ENCODE peak calls at places on chromosomes 1 and 21, in eight cellular contexts. M is fibroblast of villous mesenchyme, E is AG10803, C is colonic mucosa, P is Panc1, X is choroid plexus epithelial cell, H is breast epithelium, Z is cardiac muscle cell. U is an unnamed sample.
A peak's percentile ranks its signal among the peaks of the same experiment; 100 is the strongest.

GRCh38 chr1:156167536-156167935 is 14.2 kb downstream of the SEMA4A start:
- DNase-seq in X (no peak), H (no peak), Z (peak; percentile 91), P (no peak), M (no peak), E (peak; percentile 68), C (no peak), U (no peak)

GRCh38 chr1:230507671-230508407 is 81.7 kb upstream of the PGBD5 start:
- DNase-seq in P (no peak), E (peak; percentile 46), Z (peak; percentile 21), X (no peak), M (peak; percentile 11), H (no peak), C (peak; percentile 42), U (no peak)

GRCh38 chr1:23609971-23610370 is 50.7 kb upstream of the ID3 start:
- DNase-seq in P (no peak), X (no peak), C (no peak), M (no peak), E (no peak), Z (no peak), H (no peak), U (no peak)

GRCh38 chr1:186188736-186189135 is 186.3 kb downstream of the TPR start:
- DNase-seq in H (no peak), C (no peak), Z (no peak), P (no peak), X (peak; percentile 11), E (no peak), M (no peak), U (peak; percentile 71)

GRCh38 chr1:204826970-204827369 is 43.7 kb upstream of the NFASC start:
- DNase-seq in C (peak; percentile 53), X (no peak), M (no peak), Z (peak; percentile 9), E (peak; percentile 37), P (no peak), H (no peak), U (no peak)

GRCh38 chr1:93813076-93813475 is 65.9 kb downstream of the DNTTIP2 start:
- DNase-seq in E (peak; percentile 23), M (no peak), P (no peak), C (no peak), Z (no peak), H (no peak), X (no peak), U (no peak)

GRCh38 chr1:161404051-161404597 is 36.4 kb upstream of the CFAP126 start:
- DNase-seq in X (no peak), C (no peak), H (no peak), M (no peak), E (no peak), P (no peak), Z (no peak), U (no peak)

GRCh38 chr1:58597076-58597475 is 20.0 kb upstream of the TACSTD2 start:
- DNase-seq in P (no peak), C (no peak), H (no peak), E (peak; percentile 43), Z (no peak), M (no peak), X (no peak), U (no peak)

GRCh38 chr1:211762206-211762605 is 68.4 kb downstream of the LPGAT1 start:
- DNase-seq in E (no peak), C (no peak), H (no peak), Z (no peak), P (no peak), M (no peak), X (no peak), U (no peak)

GRCh38 chr21:33975548-33976081 is 60.0 kb upstream of the ATP5PO start:
- DNase-seq in C (no peak), X (no peak), H (no peak), E (peak; percentile 20), P (no peak), M (no peak), Z (no peak), U (peak; percentile 19)

GRCh38 chr1:223708651-223709268 is 3.6 kb upstream of the CAPN2 start:
- DNase-seq in Z (no peak), X (no peak), M (no peak), H (no peak), C (no peak), E (no peak), P (no peak), U (no peak)

GRCh38 chr1:94660994-94661393 is 119.4 kb upstream of the F3 start:
- DNase-seq in Z (peak; percentile 25), X (no peak), P (no peak), H (no peak), E (peak; percentile 44), C (no peak), M (no peak), U (no peak)

GRCh38 chr1:86708923-86709322 is 4.5 kb downstream of the SH3GLB1 start:
- DNase-seq in Z (peak; percentile 45), H (no peak), P (no peak), E (no peak), M (peak; percentile 43), X (peak; percentile 47), C (no peak), U (peak; percentile 16)

GRCh38 chr1:59107516-59107915 is 189.4 kb upstream of the FGGY start:
- DNase-seq in M (peak; percentile 58), H (peak; percentile 80), C (no peak), Z (no peak), X (no peak), E (peak; percentile 79), P (no peak), U (no peak)

GRCh38 chr1:61287734-61288133 is 205.4 kb downstream of the NFIA start:
- DNase-seq in Z (peak; percentile 94), C (no peak), E (peak; percentile 83), H (peak; percentile 48), X (peak; percentile 97), P (no peak), M (peak; percentile 47), U (peak; percentile 95)

GRCh38 chr1:89553195-89553584 is 28.6 kb downstream of the LRRC8B start:
- DNase-seq in C (no peak), X (no peak), H (no peak), Z (no peak), P (no peak), E (no peak), M (no peak), U (no peak)

GRCh38 chr1:42183210-42183609 is 18.7 kb upstream of the GUCA2A start:
- DNase-seq in X (no peak), H (no peak), P (no peak), C (no peak), E (no peak), M (no peak), Z (no peak), U (no peak)

GRCh38 chr1:11394592-11395229 is 84.2 kb upstream of the DISP3 start:
- DNase-seq in C (no peak), X (no peak), H (no peak), E (no peak), P (no peak), Z (no peak), M (no peak), U (no peak)

GRCh38 chr1:30731806-30732276 is 8.5 kb upstream of the MATN1 start:
- DNase-seq in E (no peak), M (no peak), C (no peak), Z (no peak), X (no peak), P (no peak), H (no peak), U (no peak)

GRCh38 chr1:1206376-1207253 is at the start of gene TNFRSF18:
- DNase-seq in H (no peak), X (peak; percentile 11), Z (no peak), E (no peak), C (no peak), P (no peak), M (no peak), U (peak; percentile 5)

GRCh38 chr1:114093624-114094302 is 59.9 kb downstream of the SYT6 start:
- DNase-seq in P (no peak), C (no peak), H (no peak), X (peak; percentile 29), M (peak; percentile 3), E (peak; percentile 49), Z (peak; percentile 30), U (peak; percentile 39)
- TF ChIP-seq CTCF in P (peak; percentile 15), C (no peak), H (no peak), X (peak; percentile 16), M (no peak), E (no peak), Z (no peak), U (peak; percentile 24)

DNA sequence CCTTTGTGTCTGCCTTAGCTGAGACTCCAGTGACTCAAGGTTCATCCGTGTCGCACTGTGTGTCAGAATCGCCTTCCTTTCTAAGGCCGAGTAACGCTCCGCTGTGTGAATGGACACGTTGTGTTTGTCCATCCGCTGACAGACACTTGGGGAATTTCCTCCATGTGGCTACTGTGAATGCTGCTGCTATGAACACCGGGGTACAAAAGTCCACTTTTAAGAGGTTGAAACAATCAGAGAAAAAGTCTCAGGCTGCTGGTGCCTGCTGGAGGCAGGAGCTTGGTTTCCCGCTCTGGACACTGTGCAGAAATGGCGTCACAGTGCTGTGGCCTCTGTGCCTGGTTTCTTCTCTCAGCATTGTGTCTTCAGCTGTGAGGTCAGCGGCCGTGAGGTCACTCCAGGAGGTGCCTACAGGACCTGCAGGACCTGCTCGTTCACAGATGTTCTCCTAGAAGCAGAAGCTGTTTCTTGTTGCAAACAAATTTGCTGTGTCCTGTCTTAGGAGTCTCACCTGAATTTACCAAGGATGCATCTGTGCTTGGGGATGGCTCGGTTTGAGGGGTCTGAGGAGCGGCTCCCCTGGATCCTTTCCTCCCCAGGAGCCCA is 34.2 kb downstream of the KRTAP10-1 start:
- DNase-seq in P (no peak), H (no peak), E (no peak), C (no peak), Z (no peak), M (no peak), X (no peak), U (no peak)
- H3K4me3 ChIP-seq in P (no peak overlapping the region), H (no peak overlapping the region), E (no peak overlapping the region), C (no peak overlapping the region), Z (no peak overlapping the region), M (no peak overlapping the region), X (no peak overlapping the region), U (no peak overlapping the region)

GRCh38 chr1:14435368-14436023 is 163.0 kb upstream of the KAZN start:
- DNase-seq in E (no peak), C (no peak), Z (peak; percentile 28), X (no peak), P (no peak), H (no peak), M (no peak), U (no peak)
- TF ChIP-seq CTCF in E (no peak), C (no peak), Z (peak; percentile 42), X (no peak), P (peak; percentile 31), H (no peak), M (no peak), U (peak; percentile 2)

GRCh38 chr1:16924216-16924918 is 2.6 kb downstream of the CROCC start:
- DNase-seq in E (no peak), C (no peak), P (no peak), H (no peak), M (no peak), Z (no peak), X (no peak), U (no peak)

GRCh38 chr1:16922466-16922865 is 735 bp downstream of the CROCC start:
- DNase-seq in X (no peak), P (no peak), E (no peak), H (no peak), M (no peak), Z (no peak), C (no peak), U (no peak)

GRCh38 chr1:16922885-16923431 is 1.2 kb downstream of the CROCC start:
- DNase-seq in Z (no peak), P (no peak), E (no peak), C (no peak), M (no peak), X (no peak), H (no peak), U (no peak)

GRCh38 chr1:16920951-16921350 is 780 bp upstream of the CROCC start:
- DNase-seq in E (no peak), Z (no peak), H (no peak), C (no peak), M (no peak), X (no peak), P (no peak), U (no peak)

GRCh38 chr1:16921391-16922185 is at the start of gene CROCC:
- DNase-seq in Z (peak; percentile 74), E (no peak), X (peak; percentile 58), H (no peak), C (no peak), P (no peak), M (peak; percentile 64), U (peak; percentile 51)
- H3K4me3 ChIP-seq in Z (peak within 1 kb of the TSS; percentile 7), E (no peak within 1 kb of the TSS), X (no peak within 1 kb of the TSS), H (peak within 1 kb of the TSS; percentile 2), C (no peak within 1 kb of the TSS), P (no peak within 1 kb of the TSS), M (peak within 1 kb of the TSS; percentile 18), U (peak within 1 kb of the TSS; percentile 1)

U was measured in astrocyte of the spinal cord.